ENCODE peak calls at places on chromosome 4, in seven cellular contexts. M, D, A, J, S, G and W are unnamed samples.

GRCh38 chr4:2954358-2955185 is 8.6 kb downstream of the NOP14 start:
- DNase-seq in M (no peak), D (no peak), A (no peak), J (no peak), S (peak; percentile 6), G (peak; percentile 89), W (no peak)

GRCh38 chr4:134634301-134634700 is 432.7 kb upstream of the PABPC4L start:
- DNase-seq in M (no peak), D (no peak), A (no peak), J (no peak), S (no peak), G (no peak), W (no peak)

GRCh38 chr4:122117743-122118142 is 34.4 kb upstream of the BLTP1 start:
- DNase-seq in M (no peak), D (no peak), A (peak; percentile 40), J (no peak), S (no peak), G (peak; percentile 25), W (no peak)

GRCh38 chr4:6200011-6200921 is at the start of gene JAKMIP1:
- DNase-seq in M (peak; percentile 76), D (peak; percentile 54), A (peak; percentile 37), J (peak; percentile 79), S (no peak), G (peak; percentile 95), W (peak; percentile 76)

GRCh38 chr4:61373901-61374611 is 173.9 kb downstream of the ADGRL3 start:
- DNase-seq in M (no peak), D (no peak), A (peak; percentile 82), J (no peak), S (no peak), G (no peak), W (no peak)

GRCh38 chr4:187578103-187578502 is 417.5 kb upstream of the ZFP42 start:
- DNase-seq in M (no peak), D (no peak), A (no peak), J (no peak), S (no peak), G (no peak), W (no peak)

GRCh38 chr4:40482985-40483647 is 146.5 kb downstream of the RBM47 start:
- DNase-seq in M (no peak), D (peak; percentile 69), A (no peak), J (no peak), S (no peak), G (no peak), W (no peak)

GRCh38 chr4:84482564-84483563 is 16.2 kb downstream of the NKX6-1 start:
- DNase-seq in M (no peak), D (no peak), A (no peak), J (peak; percentile 40), S (no peak), G (no peak), W (no peak)

GRCh38 chr4:20017035-20017434 is 234.7 kb upstream of the SLIT2 start:
- DNase-seq in M (no peak), D (no peak), A (peak; percentile 74), J (no peak), S (no peak), G (no peak), W (no peak)

GRCh38 chr4:7194251-7195137 is 2.2 kb downstream of the SORCS2 start:
- DNase-seq in M (no peak), D (peak; percentile 30), A (peak; percentile 25), J (no peak), S (no peak), G (peak; percentile 63), W (no peak)

GRCh38 chr4:109673303-109673702 is 29.9 kb downstream of the CASP6 start:
- DNase-seq in M (no peak), D (no peak), A (no peak), J (no peak), S (no peak), G (no peak), W (no peak)

GRCh38 chr4:150217192-150217591 is 138.9 kb downstream of the DCLK2 start:
- DNase-seq in M (no peak), D (peak; percentile 70), A (peak; percentile 76), J (no peak), S (no peak), G (no peak), W (no peak)

GRCh38 chr4:69689530-69690111 is 36.6 kb upstream of the UGT2A1 start:
- DNase-seq in M (no peak), D (peak; percentile 26), A (peak; percentile 70), J (no peak), S (peak; percentile 54), G (no peak), W (no peak)

GRCh38 chr4:100190643-100191600 is 654 bp upstream of the DDIT4L start:
- DNase-seq in M (no peak), D (no peak), A (peak; percentile 49), J (no peak), S (no peak), G (no peak), W (no peak)

GRCh38 chr4:89753601-89754066 is 83.3 kb downstream of the SNCA start:
- DNase-seq in M (no peak), D (peak; percentile 76), A (peak; percentile 94), J (no peak), S (no peak), G (no peak), W (no peak)

GRCh38 chr4:106369456-106370060 is 980 bp upstream of the GIMD1 start:
- DNase-seq in M (no peak), D (peak; percentile 68), A (peak; percentile 92), J (no peak), S (peak; percentile 73), G (no peak), W (peak; percentile 11)

GRCh38 chr4:46073778-46074177 is 50.1 kb downstream of the GABRG1 start:
- DNase-seq in M (no peak), D (no peak), A (no peak), J (no peak), S (no peak), G (no peak), W (no peak)

GRCh38 chr4:61200991-61201526 is 933 bp downstream of the ADGRL3 start:
- DNase-seq in M (no peak), D (peak; percentile 1), A (peak; percentile 59), J (peak; percentile 46), S (no peak), G (no peak), W (no peak)

GRCh38 chr4:5050520-5050955 is 742 bp upstream of the STK32B start:
- DNase-seq in M (no peak), D (peak; percentile 77), A (peak; percentile 75), J (peak; percentile 81), S (peak; percentile 72), G (peak; percentile 57), W (peak; percentile 66)

GRCh38 chr4:6222761-6223292 is 22.5 kb upstream of the JAKMIP1 start:
- DNase-seq in M (no peak), D (no peak), A (no peak), J (no peak), S (no peak), G (no peak), W (no peak)

GRCh38 chr4:94400191-94400590 is 51.6 kb upstream of the PDLIM5 start:
- DNase-seq in M (no peak), D (no peak), A (no peak), J (no peak), S (no peak), G (no peak), W (no peak)

GRCh38 chr4:148442830-148443549 is 776 bp upstream of the NR3C2 start:
- DNase-seq in M (no peak), D (no peak), A (peak; percentile 34), J (peak; percentile 50), S (peak; percentile 24), G (no peak), W (peak; percentile 45)

GRCh38 chr4:81173213-81173612 is 41.8 kb downstream of the PRKG2 start:
- DNase-seq in M (no peak), D (no peak), A (peak; percentile 74), J (no peak), S (no peak), G (no peak), W (no peak)

GRCh38 chr4:108172780-108173598 is 4.3 kb upstream of the LEF1 start:
- DNase-seq in M (peak; percentile 33), D (peak; percentile 55), A (peak; percentile 30), J (peak; percentile 50), S (no peak), G (peak; percentile 77), W (peak; percentile 28)

GRCh38 chr4:78032446-78032845 is 24.7 kb upstream of the FRAS1 start:
- DNase-seq in M (no peak), D (no peak), A (no peak), J (no peak), S (no peak), G (no peak), W (no peak)

GRCh38 chr4:173446416-173446815 is 47.5 kb upstream of the SCRG1 start:
- DNase-seq in M (no peak), D (no peak), A (no peak), J (no peak), S (no peak), G (no peak), W (no peak)

GRCh38 chr4:128338634-128339355 is 51.2 kb upstream of the PGRMC2 start:
- DNase-seq in M (no peak), D (peak; percentile 76), A (peak; percentile 87), J (no peak), S (no peak), G (no peak), W (no peak)

GRCh38 chr4:16268290-16268689 is 42.0 kb upstream of the TAPT1 start:
- DNase-seq in M (no peak), D (no peak), A (no peak), J (no peak), S (no peak), G (no peak), W (no peak)

GRCh38 chr4:182263562-182263961 is 20.4 kb downstream of the TENM3 start:
- DNase-seq in M (no peak), D (no peak), A (no peak), J (no peak), S (no peak), G (no peak), W (no peak)

GRCh38 chr4:168524006-168524405 is 27.2 kb downstream of the PALLD start:
- DNase-seq in M (no peak), D (peak; percentile 15), A (peak; percentile 92), J (no peak), S (no peak), G (no peak), W (no peak)